ENCODE peak calls at places on chromosomes 4 and X, in six cellular contexts. One of them, this sample, is unnamed.
A peak's percentile ranks its signal among the peaks of the same experiment; 100 is the strongest.

GRCh38 chr4:109211671-109212070 is 90.8 kb downstream of the COL25A1 start:
- DNase-seq in fibroblast of lung: peak; percentile 66
- DNase-seq in thoracic aorta: no peak
- DNase-seq in dorsolateral prefrontal cortex: no peak
- DNase-seq in lung: no peak
- DNase-seq in tibial artery: no peak
- DNase-seq in this sample: no peak

GRCh38 chr4:24559032-24559821 is 25.1 kb downstream of the DHX15 start:
- DNase-seq in thoracic aorta: no peak
- DNase-seq in fibroblast of lung: peak; percentile 40
- DNase-seq in dorsolateral prefrontal cortex: no peak
- DNase-seq in lung: no peak
- DNase-seq in tibial artery: no peak
- DNase-seq in this sample: no peak

GRCh38 chr4:10123227-10124101 is 6.9 kb upstream of the WDR1 start:
- DNase-seq in tibial artery: no peak
- DNase-seq in dorsolateral prefrontal cortex: no peak
- DNase-seq in lung: no peak
- DNase-seq in thoracic aorta: no peak
- DNase-seq in fibroblast of lung: peak; percentile 46
- DNase-seq in this sample: no peak

GRCh38 chrX:131762802-131763234 is 218.9 kb downstream of the OR13H1 start:
- DNase-seq in thoracic aorta: no peak
- DNase-seq in dorsolateral prefrontal cortex: peak; percentile 52
- DNase-seq in tibial artery: no peak
- DNase-seq in fibroblast of lung: peak; percentile 54
- DNase-seq in lung: peak; percentile 63
- DNase-seq in this sample: no peak

GRCh38 chrX:132045456-132045855 is 22.4 kb downstream of the STK26 start:
- DNase-seq in fibroblast of lung: no peak
- DNase-seq in dorsolateral prefrontal cortex: no peak
- DNase-seq in lung: no peak
- DNase-seq in tibial artery: no peak
- DNase-seq in thoracic aorta: no peak
- DNase-seq in this sample: no peak

GRCh38 chr4:51960486-51960885 is 59.7 kb downstream of the LRRC66 start:
- DNase-seq in tibial artery: no peak
- DNase-seq in lung: no peak
- DNase-seq in thoracic aorta: no peak
- DNase-seq in dorsolateral prefrontal cortex: no peak
- DNase-seq in fibroblast of lung: no peak
- DNase-seq in this sample: no peak

GRCh38 chrX:19342331-19342906 is 1.3 kb upstream of the PDHA1 start:
- DNase-seq in fibroblast of lung: peak; percentile 9
- DNase-seq in lung: no peak
- DNase-seq in thoracic aorta: no peak
- DNase-seq in tibial artery: no peak
- DNase-seq in dorsolateral prefrontal cortex: no peak
- DNase-seq in this sample: no peak

GRCh38 chr4:2402053-2402452 is 16.4 kb downstream of the ZFYVE28 start:
- DNase-seq in thoracic aorta: no peak
- DNase-seq in dorsolateral prefrontal cortex: peak; percentile 77
- DNase-seq in fibroblast of lung: peak; percentile 38
- DNase-seq in tibial artery: peak; percentile 64
- DNase-seq in lung: peak; percentile 64
- DNase-seq in this sample: no peak

GRCh38 chrX:12919051-12919450 is 12.6 kb downstream of the TLR8 start:
- DNase-seq in dorsolateral prefrontal cortex: no peak
- DNase-seq in lung: no peak
- DNase-seq in fibroblast of lung: no peak
- DNase-seq in thoracic aorta: no peak
- DNase-seq in tibial artery: no peak
- DNase-seq in this sample: no peak

GRCh38 chr4:99887837-99888236 is 6.4 kb downstream of the LAMTOR3 start:
- DNase-seq in thoracic aorta: no peak
- DNase-seq in tibial artery: no peak
- DNase-seq in fibroblast of lung: peak; percentile 19
- DNase-seq in dorsolateral prefrontal cortex: no peak
- DNase-seq in lung: no peak
- DNase-seq in this sample: no peak

GRCh38 chrX:9662148-9662547 is 103.5 kb downstream of the GPR143 start:
- DNase-seq in lung: no peak
- DNase-seq in tibial artery: no peak
- DNase-seq in thoracic aorta: no peak
- DNase-seq in dorsolateral prefrontal cortex: no peak
- DNase-seq in fibroblast of lung: peak; percentile 79
- DNase-seq in this sample: no peak

GRCh38 chrX:130125090-130125489 is 14.8 kb upstream of the ELF4 start:
- DNase-seq in lung: no peak
- DNase-seq in fibroblast of lung: peak; percentile 32
- DNase-seq in thoracic aorta: peak; percentile 50
- DNase-seq in dorsolateral prefrontal cortex: peak; percentile 45
- DNase-seq in tibial artery: peak; percentile 79
- DNase-seq in this sample: no peak

GRCh38 chrX:130120746-130121504 is 10.6 kb upstream of the ELF4 start:
- DNase-seq in thoracic aorta: peak; percentile 31
- DNase-seq in dorsolateral prefrontal cortex: peak; percentile 53
- DNase-seq in tibial artery: peak; percentile 83
- DNase-seq in fibroblast of lung: peak; percentile 75
- DNase-seq in lung: peak; percentile 69
- DNase-seq in this sample: no peak

GRCh38 chrX:130120321-130120731 is 10.0 kb upstream of the ELF4 start:
- DNase-seq in tibial artery: no peak
- DNase-seq in lung: no peak
- DNase-seq in thoracic aorta: no peak
- DNase-seq in dorsolateral prefrontal cortex: no peak
- DNase-seq in fibroblast of lung: no peak
- DNase-seq in this sample: no peak

GRCh38 chrX:130121505-130121800 is 11.2 kb upstream of the ELF4 start:
- DNase-seq in lung: no peak
- DNase-seq in fibroblast of lung: no peak
- DNase-seq in thoracic aorta: no peak
- DNase-seq in dorsolateral prefrontal cortex: no peak
- DNase-seq in tibial artery: no peak
- DNase-seq in this sample: no peak

DNA sequence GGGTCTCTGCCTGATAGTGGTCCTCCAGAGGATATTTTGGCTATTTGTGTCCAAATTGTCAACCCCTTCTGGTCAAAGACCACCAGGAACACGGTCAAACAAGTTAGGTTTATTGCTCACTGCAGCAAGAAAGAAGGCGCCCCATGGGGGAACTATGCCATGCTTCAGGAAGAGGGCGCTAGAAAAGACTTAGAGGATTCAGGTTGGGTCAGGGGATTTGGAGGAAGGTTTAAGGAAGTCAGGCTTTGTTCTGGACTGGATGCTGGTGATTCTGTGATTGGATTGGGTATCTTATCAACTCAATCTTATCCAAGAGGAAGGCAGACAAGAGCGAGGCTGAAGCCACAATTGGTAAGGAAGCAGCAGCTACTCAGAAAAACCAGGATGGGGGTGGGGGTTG is 14.3 kb upstream of the ELF4 start:
- DNase-seq in fibroblast of lung: no peak
- DNase-seq in thoracic aorta: no peak
- DNase-seq in dorsolateral prefrontal cortex: no peak
- DNase-seq in tibial artery: no peak
- DNase-seq in lung: no peak
- DNase-seq in this sample: no peak
- H3K27ac ChIP-seq in fibroblast of lung: no peak overlapping the region
- H3K27ac ChIP-seq in thoracic aorta: peak overlapping the region; percentile 71
- H3K27ac ChIP-seq in dorsolateral prefrontal cortex: no peak overlapping the region
- H3K27ac ChIP-seq in tibial artery: peak overlapping the region; percentile 57
- H3K27ac ChIP-seq in lung: peak overlapping the region; percentile 83
- H3K27ac ChIP-seq in this sample: no peak overlapping the region

GRCh38 chr4:98601719-98602118 is 56.7 kb downstream of the TSPAN5 start:
- DNase-seq in thoracic aorta: no peak
- DNase-seq in fibroblast of lung: no peak
- DNase-seq in lung: no peak
- DNase-seq in dorsolateral prefrontal cortex: no peak
- DNase-seq in tibial artery: no peak
- DNase-seq in this sample: no peak
- TF ChIP-seq CTCF in thoracic aorta: no peak
- TF ChIP-seq CTCF in fibroblast of lung: no peak
- TF ChIP-seq CTCF in lung: no peak
- TF ChIP-seq CTCF in dorsolateral prefrontal cortex: no peak
- TF ChIP-seq CTCF in tibial artery: no peak
- TF ChIP-seq CTCF in this sample: no peak

GRCh38 chrX:153764786-153765137 is 713 bp downstream of the PLXNB3 start:
- DNase-seq in thoracic aorta: no peak
- DNase-seq in dorsolateral prefrontal cortex: no peak
- DNase-seq in lung: no peak
- DNase-seq in tibial artery: no peak
- DNase-seq in fibroblast of lung: no peak
- DNase-seq in this sample: no peak
- H3K4me3 ChIP-seq in thoracic aorta: peak overlapping the region; percentile 68
- H3K4me3 ChIP-seq in dorsolateral prefrontal cortex: peak overlapping the region; percentile 72
- H3K4me3 ChIP-seq in lung: no peak overlapping the region
- H3K4me3 ChIP-seq in tibial artery: peak overlapping the region; percentile 44
- H3K4me3 ChIP-seq in fibroblast of lung: no peak overlapping the region
- H3K4me3 ChIP-seq in this sample: peak overlapping the region; percentile 59

GRCh38 chr4:30721353-30722091 is 1.4 kb downstream of the PCDH7 start:
- DNase-seq in dorsolateral prefrontal cortex: peak; percentile 42
- DNase-seq in lung: no peak
- DNase-seq in thoracic aorta: no peak
- DNase-seq in tibial artery: peak; percentile 29
- DNase-seq in fibroblast of lung: peak; percentile 65
- DNase-seq in this sample: no peak
- H3K27ac ChIP-seq in dorsolateral prefrontal cortex: peak overlapping the region; percentile 91
- H3K27ac ChIP-seq in lung: peak overlapping the region; percentile 78
- H3K27ac ChIP-seq in thoracic aorta: peak overlapping the region; percentile 94
- H3K27ac ChIP-seq in tibial artery: peak overlapping the region; percentile 81
- H3K27ac ChIP-seq in fibroblast of lung: peak overlapping the region; percentile 57
- H3K27ac ChIP-seq in this sample: no peak overlapping the region

DNA sequence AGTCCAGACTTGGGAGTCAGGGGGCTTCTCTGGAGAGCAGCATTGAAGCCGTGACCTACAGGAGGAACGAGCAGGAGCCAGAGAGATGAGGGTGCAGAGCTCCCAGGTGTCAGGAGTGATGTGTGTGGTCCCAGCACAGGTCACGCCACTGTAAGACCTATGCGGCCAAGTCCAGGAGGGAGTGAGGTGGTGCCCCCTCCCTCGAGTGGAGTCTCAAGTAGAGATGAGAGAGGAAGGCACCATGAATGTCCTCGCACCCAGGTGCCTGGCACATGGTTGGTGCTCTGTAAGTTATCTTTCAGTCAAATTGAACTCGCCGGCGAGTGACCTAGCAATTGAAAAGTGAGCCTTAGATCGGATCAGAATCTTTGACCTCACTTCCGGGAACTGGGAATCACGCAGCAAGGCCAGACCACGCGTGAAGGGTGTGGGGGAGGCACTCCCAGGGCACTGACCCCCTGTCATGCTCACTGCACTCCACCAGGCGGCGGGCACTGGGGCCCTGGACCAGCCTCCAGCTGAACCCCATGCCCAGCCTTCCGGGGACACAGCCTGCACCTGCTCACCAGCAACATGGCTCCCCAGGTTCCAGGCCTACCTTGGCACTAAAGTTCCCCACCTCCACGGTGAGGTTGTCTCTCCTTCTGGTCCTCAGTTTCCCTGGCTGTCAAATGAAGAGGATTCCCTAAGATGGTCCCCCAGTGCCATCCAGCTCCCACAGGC is 127.4 kb downstream of the HMX1 start:
- DNase-seq in dorsolateral prefrontal cortex: peak; percentile 21
- DNase-seq in thoracic aorta: no peak
- DNase-seq in tibial artery: no peak
- DNase-seq in fibroblast of lung: no peak
- DNase-seq in lung: no peak
- DNase-seq in this sample: no peak
- TF ChIP-seq CTCF in dorsolateral prefrontal cortex: no peak
- TF ChIP-seq CTCF in thoracic aorta: no peak
- TF ChIP-seq CTCF in tibial artery: no peak
- TF ChIP-seq CTCF in fibroblast of lung: no peak
- TF ChIP-seq CTCF in lung: no peak
- TF ChIP-seq CTCF in this sample: no peak